ENCODE peak calls at places on chromosome 1, in nine cellular contexts. V, S, F, I, O, Z, T, N and D are unnamed samples.

GRCh38 chr1:1858382-1859086 is 32.4 kb downstream of the GNB1 start:
- DNase-seq in V (peak; percentile 92), S (peak; percentile 86), F (peak; percentile 96), I (peak; percentile 96), O (peak; percentile 89), Z (peak; percentile 97), T (peak; percentile 87), N (peak; percentile 72), D (peak; percentile 88)

GRCh38 chr1:52907812-52908153 is 13.8 kb downstream of the ECHDC2 start:
- DNase-seq in V (no peak), S (no peak), F (no peak), I (no peak), O (no peak), Z (no peak), T (no peak), N (no peak), D (no peak)

GRCh38 chr1:10686404-10687040 is 109.9 kb downstream of the CASZ1 start:
- DNase-seq in V (no peak), S (no peak), F (no peak), I (no peak), O (no peak), Z (no peak), T (peak; percentile 69), N (no peak), D (no peak)

GRCh38 chr1:2785631-2786328 is 15.7 kb downstream of the TTC34 start:
- DNase-seq in V (no peak), S (no peak), F (no peak), I (no peak), O (peak; percentile 22), Z (no peak), T (no peak), N (no peak), D (no peak)

GRCh38 chr1:154155282-154155681 is 409 bp upstream of the NUP210L start:
- DNase-seq in V (peak; percentile 78), S (peak; percentile 12), F (peak; percentile 89), I (peak; percentile 88), O (no peak), Z (peak; percentile 89), T (no peak), N (peak; percentile 37), D (peak; percentile 87)

GRCh38 chr1:206771353-206771722 is 765 bp downstream of the IL19 start:
- DNase-seq in V (no peak), S (no peak), F (no peak), I (no peak), O (no peak), Z (no peak), T (no peak), N (no peak), D (no peak)

GRCh38 chr1:15100369-15101111 is 53.0 kb upstream of the TMEM51 start:
- DNase-seq in V (peak; percentile 33), S (peak; percentile 31), F (peak; percentile 50), I (peak; percentile 47), O (peak; percentile 81), Z (peak; percentile 40), T (peak; percentile 65), N (peak; percentile 40), D (peak; percentile 66)

GRCh38 chr1:100657876-100658715 is 61.4 kb upstream of the VCAM1 start:
- DNase-seq in V (peak; percentile 47), S (no peak), F (peak; percentile 53), I (peak; percentile 29), O (peak; percentile 7), Z (peak; percentile 67), T (no peak), N (no peak), D (peak; percentile 79)

GRCh38 chr1:119379117-119379516 is 10.5 kb downstream of the HAO2 start:
- DNase-seq in V (no peak), S (no peak), F (no peak), I (no peak), O (no peak), Z (no peak), T (no peak), N (no peak), D (no peak)

GRCh38 chr1:185536165-185536920 is 197.8 kb upstream of the HMCN1 start:
- DNase-seq in V (no peak), S (no peak), F (no peak), I (no peak), O (no peak), Z (no peak), T (no peak), N (no peak), D (no peak)

GRCh38 chr1:11352058-11352715 is 79.2 kb downstream of the UBIAD1 start:
- DNase-seq in V (no peak), S (no peak), F (no peak), I (no peak), O (no peak), Z (no peak), T (no peak), N (no peak), D (no peak)

GRCh38 chr1:12593621-12594066 is 24.4 kb downstream of the DHRS3 start:
- DNase-seq in V (no peak), S (peak; percentile 62), F (peak; percentile 72), I (peak; percentile 85), O (no peak), Z (peak; percentile 92), T (no peak), N (peak; percentile 58), D (peak; percentile 74)

GRCh38 chr1:910311-910880 is 13.3 kb upstream of the SAMD11 start:
- DNase-seq in V (no peak), S (no peak), F (no peak), I (no peak), O (peak; percentile 41), Z (no peak), T (no peak), N (no peak), D (no peak)

GRCh38 chr1:180917306-180918065 is 4.8 kb downstream of the KIAA1614 start:
- DNase-seq in V (no peak), S (no peak), F (peak; percentile 6), I (peak; percentile 38), O (no peak), Z (no peak), T (peak; percentile 82), N (no peak), D (peak; percentile 25)

GRCh38 chr1:47712596-47713299 is 274.9 kb downstream of the FOXD2 start:
- DNase-seq in V (no peak), S (no peak), F (no peak), I (no peak), O (no peak), Z (no peak), T (no peak), N (no peak), D (no peak)

GRCh38 chr1:172626845-172627244 is 32.1 kb upstream of the FASLG start:
- DNase-seq in V (no peak), S (no peak), F (no peak), I (no peak), O (no peak), Z (no peak), T (no peak), N (no peak), D (no peak)

DNA sequence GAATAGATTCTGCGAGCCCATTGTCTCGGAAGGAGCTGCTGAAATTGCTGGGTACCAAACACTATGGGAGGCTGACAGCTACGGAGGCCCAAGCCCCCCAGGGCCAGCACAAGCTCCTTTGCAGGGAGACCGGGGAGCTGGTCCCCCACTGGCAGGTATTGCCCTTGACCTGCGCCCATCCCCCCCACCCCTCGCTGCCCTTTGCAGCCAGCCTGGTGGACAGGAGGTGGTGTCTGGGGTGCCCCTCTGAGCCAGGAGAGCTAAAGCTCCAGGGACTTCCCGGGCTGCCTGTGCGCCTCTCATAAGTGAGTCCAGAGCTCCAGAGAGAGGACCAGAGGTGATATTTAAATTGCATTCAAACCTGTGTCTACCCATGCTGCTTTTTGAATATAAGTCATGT is 5.4 kb downstream of the SERTAD4 start:
- DNase-seq in V (no peak), S (no peak), F (no peak), I (no peak), O (no peak), Z (no peak), T (no peak), N (no peak), D (no peak)
- H3K4me3 ChIP-seq in V (no peak overlapping the region), S (no peak overlapping the region), F (no peak overlapping the region), I (no peak overlapping the region), O (no peak overlapping the region), Z (no peak overlapping the region), T (no peak overlapping the region), N (no peak overlapping the region), D (no peak overlapping the region)

DNA sequence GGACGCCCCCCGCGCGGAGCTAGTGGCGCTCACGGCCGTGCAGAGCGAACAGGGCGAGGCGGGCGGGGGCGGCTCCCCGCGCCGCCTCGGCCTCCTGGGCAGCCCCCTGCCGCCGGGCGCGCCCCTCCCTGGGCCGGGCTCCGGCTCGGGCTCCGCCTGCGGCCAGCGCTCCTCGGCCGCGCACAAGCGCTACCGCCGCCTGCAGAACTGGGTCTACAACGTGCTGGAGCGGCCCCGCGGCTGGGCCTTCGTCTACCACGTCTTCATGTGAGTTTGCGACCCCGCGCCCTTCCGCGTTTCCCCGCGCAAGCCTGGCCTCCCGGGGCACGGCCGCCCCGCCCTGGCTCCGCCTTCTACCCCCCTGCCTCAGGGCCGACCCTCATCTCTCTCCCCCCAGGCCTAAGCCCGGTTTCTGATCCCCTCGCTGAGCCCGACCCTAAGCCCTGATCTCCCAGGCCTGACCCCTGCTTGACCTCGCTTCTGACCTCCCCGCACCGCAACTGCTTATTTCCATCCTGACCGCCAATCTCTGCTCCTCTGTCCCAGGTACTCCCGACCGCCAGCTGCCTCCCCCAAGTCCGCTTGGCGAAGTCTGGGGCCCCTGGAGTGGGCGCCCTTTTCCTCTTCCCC is 669 bp downstream of the KCNQ4 start:
- DNase-seq in V (no peak), S (no peak), F (no peak), I (no peak), O (peak; percentile 83), Z (no peak), T (peak; percentile 30), N (no peak), D (no peak)
- H3K4me3 ChIP-seq in V (peak overlapping the region; percentile 49), S (no peak overlapping the region), F (peak overlapping the region; percentile 19), I (no peak overlapping the region), O (no peak overlapping the region), Z (peak overlapping the region; percentile 18), T (no peak overlapping the region), N (no peak overlapping the region), D (peak overlapping the region; percentile 37)

GRCh38 chr1:221169447-221169889 is 290.2 kb downstream of the HLX start:
- DNase-seq in V (peak; percentile 71), S (no peak), F (peak; percentile 74), I (peak; percentile 58), O (no peak), Z (peak; percentile 59), T (peak; percentile 97), N (no peak), D (peak; percentile 50)
- H3K4me3 ChIP-seq in V (no peak overlapping the region), S (no peak overlapping the region), F (no peak overlapping the region), I (no peak overlapping the region), O (no peak overlapping the region), Z (no peak overlapping the region), T (no peak overlapping the region), N (no peak overlapping the region), D (no peak overlapping the region)

DNA sequence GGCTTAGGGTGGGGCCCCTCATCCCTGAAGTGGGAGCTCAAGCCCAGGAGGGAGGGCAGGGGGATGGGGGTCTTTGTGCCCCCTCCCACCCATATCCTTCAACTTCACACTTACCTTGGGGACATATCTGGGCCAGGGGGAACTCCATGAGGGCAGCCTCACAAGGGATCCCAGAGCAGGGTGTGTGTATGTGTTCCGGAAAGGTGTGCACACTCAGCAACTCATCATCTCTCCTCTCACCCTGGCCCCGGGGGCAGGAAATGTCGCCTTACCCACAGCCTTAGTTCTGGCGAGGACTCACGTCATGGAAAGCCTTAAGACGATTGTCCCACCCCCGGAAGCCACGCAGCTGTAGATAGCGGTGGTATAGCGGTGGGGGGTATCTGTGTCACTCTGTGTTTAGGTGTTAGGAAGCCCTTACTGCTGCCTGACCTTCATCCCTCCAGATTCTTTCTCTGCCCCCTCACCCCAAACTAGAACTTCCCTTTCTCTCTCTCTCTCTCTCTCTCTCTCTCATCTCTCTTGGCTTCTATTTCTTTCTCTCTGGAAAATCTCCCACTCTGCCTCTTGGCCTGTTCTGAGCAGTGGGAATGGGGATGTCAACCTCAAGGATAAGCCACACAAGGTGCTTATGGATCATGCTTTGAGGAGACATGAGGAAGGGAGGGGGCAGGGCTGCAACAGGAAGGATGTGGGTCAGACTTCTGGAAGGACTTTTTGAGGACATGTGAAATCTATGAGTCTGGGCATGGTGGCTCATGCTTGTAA is at the start of gene SH2D2A:
- DNase-seq in V (no peak), S (peak; percentile 43), F (peak; percentile 66), I (peak; percentile 83), O (no peak), Z (peak; percentile 47), T (peak; percentile 56), N (no peak), D (peak; percentile 74)
- H3K4me3 ChIP-seq in V (no peak within 1 kb of the TSS), S (no peak within 1 kb of the TSS), F (no peak within 1 kb of the TSS), I (no peak within 1 kb of the TSS), O (no peak within 1 kb of the TSS), Z (no peak within 1 kb of the TSS), T (no peak within 1 kb of the TSS), N (no peak within 1 kb of the TSS), D (no peak within 1 kb of the TSS)